ENCODE peak calls at places on chromosomes 5 and 9, in nine cellular contexts. U, O, X, Q, J, S, V, L and T are unnamed samples.
A peak's percentile ranks its signal among the peaks of the same experiment; 100 is the strongest.

GRCh38 chr5:153896701-153897100 is 142.0 kb downstream of the FAM114A2 start:
- DNase-seq in U (no peak), O (no peak), X (no peak), Q (no peak), J (no peak), S (no peak), V (no peak), L (no peak), T (peak; percentile 14)

GRCh38 chr9:138037140-138037539 is 159.6 kb downstream of the CACNA1B start:
- DNase-seq in U (no peak), O (no peak), X (no peak), Q (peak; percentile 1), J (no peak), S (no peak), V (no peak), L (no peak), T (no peak)

GRCh38 chr9:122218885-122219855 is 9.6 kb downstream of the LHX6 start:
- DNase-seq in U (no peak), O (no peak), X (no peak), Q (no peak), J (no peak), S (peak; percentile 62), V (no peak), L (no peak), T (no peak)

GRCh38 chr9:20022410-20022809 is 233.6 kb upstream of the SLC24A2 start:
- DNase-seq in U (peak; percentile 74), O (no peak), X (no peak), Q (no peak), J (no peak), S (no peak), V (no peak), L (no peak), T (peak; percentile 17)

GRCh38 chr5:150302301-150303069 is at the start of gene ARSI:
- DNase-seq in U (peak; percentile 65), O (peak; percentile 84), X (no peak), Q (peak; percentile 30), J (no peak), S (peak; percentile 93), V (no peak), L (no peak), T (peak; percentile 47)

GRCh38 chr9:72788966-72789365 is 163.9 kb downstream of the ALDH1A1 start:
- DNase-seq in U (peak; percentile 3), O (no peak), X (no peak), Q (no peak), J (no peak), S (no peak), V (no peak), L (no peak), T (no peak)

GRCh38 chr9:90458485-90458884 is 184.1 kb downstream of the DIRAS2 start:
- DNase-seq in U (peak; percentile 78), O (no peak), X (no peak), Q (peak; percentile 69), J (no peak), S (no peak), V (no peak), L (no peak), T (no peak)

GRCh38 chr5:135135530-135136201 is 101.6 kb upstream of the PITX1 start:
- DNase-seq in U (peak; percentile 13), O (no peak), X (no peak), Q (no peak), J (no peak), S (no peak), V (no peak), L (no peak), T (no peak)

GRCh38 chr9:105055922-105056321 is 128.0 kb upstream of the ABCA1 start:
- DNase-seq in U (no peak), O (no peak), X (no peak), Q (no peak), J (no peak), S (no peak), V (no peak), L (no peak), T (no peak)

GRCh38 chr5:180289966-180290365 is 1.9 kb downstream of the MAPK9 start:
- DNase-seq in U (no peak), O (no peak), X (no peak), Q (peak; percentile 47), J (no peak), S (no peak), V (no peak), L (no peak), T (no peak)

GRCh38 chr5:161302557-161302956 is 244.0 kb downstream of the GABRB2 start:
- DNase-seq in U (peak; percentile 3), O (no peak), X (no peak), Q (no peak), J (no peak), S (no peak), V (no peak), L (no peak), T (no peak)

GRCh38 chr9:112174223-112174964 is 703 bp downstream of the SUSD1 start:
- DNase-seq in U (peak; percentile 79), O (peak; percentile 61), X (no peak), Q (peak; percentile 60), J (peak; percentile 46), S (peak; percentile 73), V (peak; percentile 53), L (peak; percentile 49), T (no peak)

GRCh38 chr5:92780057-92780456 is 801.0 kb downstream of the NR2F1-AS1 start:
- DNase-seq in U (no peak), O (no peak), X (no peak), Q (no peak), J (no peak), S (no peak), V (no peak), L (no peak), T (no peak)

GRCh38 chr5:174723979-174724483 is 351 bp upstream of the MSX2 start:
- DNase-seq in U (no peak), O (peak; percentile 61), X (no peak), Q (no peak), J (no peak), S (peak; percentile 71), V (no peak), L (no peak), T (no peak)

GRCh38 chr5:98772415-98773213 is 849 bp upstream of the RGMB start:
- DNase-seq in U (peak; percentile 93), O (peak; percentile 87), X (peak; percentile 87), Q (peak; percentile 79), J (peak; percentile 53), S (peak; percentile 86), V (peak; percentile 70), L (peak; percentile 88), T (peak; percentile 86)

GRCh38 chr5:89397096-89397495 is 514.1 kb upstream of the MEF2C start:
- DNase-seq in U (peak; percentile 19), O (no peak), X (no peak), Q (no peak), J (no peak), S (no peak), V (no peak), L (no peak), T (no peak)

GRCh38 chr5:13350754-13351153 is 593.7 kb downstream of the DNAH5 start:
- DNase-seq in U (peak; percentile 39), O (no peak), X (no peak), Q (no peak), J (no peak), S (no peak), V (no peak), L (no peak), T (no peak)

GRCh38 chr5:80852331-80853245 is 107.6 kb upstream of the RASGRF2 start:
- DNase-seq in U (no peak), O (no peak), X (no peak), Q (no peak), J (no peak), S (no peak), V (no peak), L (no peak), T (no peak)

GRCh38 chr5:96001262-96001661 is 39.6 kb upstream of the ELL2 start:
- DNase-seq in U (no peak), O (no peak), X (no peak), Q (no peak), J (no peak), S (no peak), V (no peak), L (no peak), T (no peak)

GRCh38 chr5:172758077-172758835 is 12.7 kb downstream of the DUSP1 start:
- DNase-seq in U (peak; percentile 80), O (no peak), X (peak; percentile 33), Q (no peak), J (no peak), S (peak; percentile 88), V (no peak), L (no peak), T (no peak)

GRCh38 chr5:153551537-153552079 is 61.1 kb downstream of the GRIA1 start:
- DNase-seq in U (peak; percentile 95), O (no peak), X (peak; percentile 87), Q (no peak), J (no peak), S (peak; percentile 82), V (no peak), L (no peak), T (peak; percentile 97)

GRCh38 chr9:105132006-105132405 is 112.4 kb upstream of the SLC44A1 start:
- DNase-seq in U (peak; percentile 56), O (no peak), X (no peak), Q (no peak), J (no peak), S (no peak), V (no peak), L (no peak), T (no peak)

GRCh38 chr5:1668141-1668721 is 131.4 kb downstream of the MRPL36 start:
- DNase-seq in U (no peak), O (no peak), X (no peak), Q (peak; percentile 57), J (peak; percentile 42), S (peak; percentile 61), V (no peak), L (peak; percentile 69), T (no peak)

GRCh38 chr5:91957671-91958070 is 574.6 kb upstream of the ARRDC3 start:
- DNase-seq in U (peak; percentile 9), O (no peak), X (no peak), Q (no peak), J (no peak), S (no peak), V (no peak), L (no peak), T (peak; percentile 0)